ENCODE peak calls at places on chromosomes 13 and 19, in five cellular contexts. One of them, this sample, is unnamed.

GRCh38 chr19:48994035-48994386 is 324 bp downstream of the RUVBL2 start:
- DNase-seq in PC-3: no peak
- DNase-seq in DND-41: no peak
- DNase-seq in neural progenitor cell: no peak
- DNase-seq in astrocyte: no peak
- DNase-seq in this sample: no peak

GRCh38 chr13:109874921-109875454 is 88.6 kb upstream of the IRS2 start:
- DNase-seq in PC-3: peak; percentile 8
- DNase-seq in DND-41: no peak
- DNase-seq in neural progenitor cell: no peak
- DNase-seq in astrocyte: peak; percentile 80
- DNase-seq in this sample: no peak

GRCh38 chr13:26583662-26584061 is 26.2 kb downstream of the WASF3 start:
- DNase-seq in PC-3: no peak
- DNase-seq in DND-41: no peak
- DNase-seq in neural progenitor cell: no peak
- DNase-seq in astrocyte: no peak
- DNase-seq in this sample: no peak

GRCh38 chr19:8569066-8569761 is 8.0 kb downstream of the MYO1F start:
- DNase-seq in PC-3: peak; percentile 96
- DNase-seq in DND-41: peak; percentile 85
- DNase-seq in neural progenitor cell: no peak
- DNase-seq in astrocyte: peak; percentile 93
- DNase-seq in this sample: peak; percentile 72

GRCh38 chr19:56748443-56748842 is 76.9 kb upstream of the ZNF835 start:
- DNase-seq in PC-3: peak; percentile 50
- DNase-seq in DND-41: peak; percentile 8
- DNase-seq in neural progenitor cell: no peak
- DNase-seq in astrocyte: no peak
- DNase-seq in this sample: no peak

GRCh38 chr13:112893570-112894422 is 75.2 kb upstream of the MCF2L start:
- DNase-seq in PC-3: peak; percentile 19
- DNase-seq in DND-41: peak; percentile 39
- DNase-seq in neural progenitor cell: peak; percentile 92
- DNase-seq in astrocyte: no peak
- DNase-seq in this sample: no peak

GRCh38 chr19:49342291-49342721 is 7.1 kb downstream of the CD37 start:
- DNase-seq in PC-3: no peak
- DNase-seq in DND-41: no peak
- DNase-seq in neural progenitor cell: no peak
- DNase-seq in astrocyte: no peak
- DNase-seq in this sample: no peak

GRCh38 chr19:17457621-17458020 is 3.1 kb downstream of the NXNL1 start:
- DNase-seq in PC-3: no peak
- DNase-seq in DND-41: no peak
- DNase-seq in neural progenitor cell: no peak
- DNase-seq in astrocyte: no peak
- DNase-seq in this sample: no peak

GRCh38 chr13:49499889-49500660 is 4.3 kb downstream of the PHF11 start:
- DNase-seq in PC-3: peak; percentile 46
- DNase-seq in DND-41: no peak
- DNase-seq in neural progenitor cell: no peak
- DNase-seq in astrocyte: peak; percentile 83
- DNase-seq in this sample: no peak

GRCh38 chr19:52535831-52536800 is 8.6 kb downstream of the ZNF808 start:
- DNase-seq in PC-3: no peak
- DNase-seq in DND-41: peak; percentile 96
- DNase-seq in neural progenitor cell: peak; percentile 96
- DNase-seq in astrocyte: peak; percentile 64
- DNase-seq in this sample: peak; percentile 94

GRCh38 chr13:30504081-30504480 is 38.3 kb upstream of the HMGB1 start:
- DNase-seq in PC-3: no peak
- DNase-seq in DND-41: peak; percentile 12
- DNase-seq in neural progenitor cell: no peak
- DNase-seq in astrocyte: peak; percentile 67
- DNase-seq in this sample: no peak

GRCh38 chr13:114230117-114230516 is 4.6 kb upstream of the CDC16 start:
- DNase-seq in PC-3: no peak
- DNase-seq in DND-41: no peak
- DNase-seq in neural progenitor cell: no peak
- DNase-seq in astrocyte: peak; percentile 33
- DNase-seq in this sample: no peak

GRCh38 chr13:111542530-111543341 is 222.3 kb downstream of the TEX29 start:
- DNase-seq in PC-3: no peak
- DNase-seq in DND-41: no peak
- DNase-seq in neural progenitor cell: no peak
- DNase-seq in astrocyte: no peak
- DNase-seq in this sample: no peak

GRCh38 chr13:82878536-82878935 is 1003.7 kb downstream of the SLITRK1 start:
- DNase-seq in PC-3: peak; percentile 78
- DNase-seq in DND-41: no peak
- DNase-seq in neural progenitor cell: no peak
- DNase-seq in astrocyte: peak; percentile 25
- DNase-seq in this sample: no peak

GRCh38 chr13:46963874-46964273 is 67.0 kb upstream of the HTR2A start:
- DNase-seq in PC-3: no peak
- DNase-seq in DND-41: no peak
- DNase-seq in neural progenitor cell: no peak
- DNase-seq in astrocyte: no peak
- DNase-seq in this sample: no peak

GRCh38 chr19:35248310-35249145 is at the start of gene LSR:
- DNase-seq in PC-3: peak; percentile 84
- DNase-seq in DND-41: no peak
- DNase-seq in neural progenitor cell: peak; percentile 97
- DNase-seq in astrocyte: no peak
- DNase-seq in this sample: peak; percentile 74

GRCh38 chr13:33123066-33123940 is 107.1 kb downstream of the KL start:
- DNase-seq in PC-3: no peak
- DNase-seq in DND-41: no peak
- DNase-seq in neural progenitor cell: no peak
- DNase-seq in astrocyte: peak; percentile 69
- DNase-seq in this sample: no peak

GRCh38 chr19:38842439-38843174 is 7.2 kb downstream of the HNRNPL start:
- DNase-seq in PC-3: no peak
- DNase-seq in DND-41: no peak
- DNase-seq in neural progenitor cell: no peak
- DNase-seq in astrocyte: no peak
- DNase-seq in this sample: peak; percentile 72

GRCh38 chr19:31257426-31258130 is 91.7 kb downstream of the TSHZ3 start:
- DNase-seq in PC-3: no peak
- DNase-seq in DND-41: no peak
- DNase-seq in neural progenitor cell: no peak
- DNase-seq in astrocyte: no peak
- DNase-seq in this sample: no peak
- TF ChIP-seq CTCF in PC-3: no peak
- TF ChIP-seq CTCF in DND-41: no peak
- TF ChIP-seq CTCF in neural progenitor cell: no peak
- TF ChIP-seq CTCF in astrocyte: no peak
- TF ChIP-seq CTCF in this sample: no peak

DNA sequence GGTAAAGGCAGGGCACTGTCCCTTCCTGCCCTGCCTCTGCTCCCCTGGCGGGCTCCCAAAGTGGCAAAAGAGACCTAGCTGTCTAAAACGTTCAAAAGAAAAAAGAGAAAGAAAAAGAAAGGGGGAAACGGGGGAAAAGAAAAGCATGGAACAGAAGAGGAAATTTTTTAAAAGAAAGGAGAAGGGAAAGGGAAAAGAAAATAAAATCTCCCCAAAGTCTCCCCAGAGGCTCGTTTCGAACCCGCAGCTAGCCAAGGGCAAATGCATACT is 37.0 kb upstream of the FLT1 start:
- DNase-seq in PC-3: no peak
- DNase-seq in DND-41: no peak
- DNase-seq in neural progenitor cell: no peak
- DNase-seq in astrocyte: no peak
- DNase-seq in this sample: no peak
- H3K27me3 ChIP-seq in PC-3: peaks cover 48% of the 10 kb centered on the region
- H3K27me3 ChIP-seq in DND-41: no peaks in the 10 kb centered on the region
- H3K27me3 ChIP-seq in neural progenitor cell: peaks cover 68% of the 10 kb centered on the region
- H3K27me3 ChIP-seq in astrocyte: peaks cover 9% of the 10 kb centered on the region
- H3K27me3 ChIP-seq in this sample: peaks cover 5% of the 10 kb centered on the region

GRCh38 chr19:4390017-4390861 is 10.1 kb downstream of the SH3GL1 start:
- DNase-seq in PC-3: no peak
- DNase-seq in DND-41: no peak
- DNase-seq in neural progenitor cell: peak; percentile 87
- DNase-seq in astrocyte: no peak
- DNase-seq in this sample: no peak
- H3K4me3 ChIP-seq in PC-3: no peak overlapping the region
- H3K4me3 ChIP-seq in DND-41: no peak overlapping the region
- H3K4me3 ChIP-seq in neural progenitor cell: peak overlapping the region; percentile 30
- H3K4me3 ChIP-seq in astrocyte: no peak overlapping the region
- H3K4me3 ChIP-seq in this sample: no peak overlapping the region

GRCh38 chr13:99606322-99607089 is 105.2 kb downstream of the TM9SF2 start:
- DNase-seq in PC-3: peak; percentile 69
- DNase-seq in DND-41: peak; percentile 86
- DNase-seq in neural progenitor cell: peak; percentile 94
- DNase-seq in astrocyte: peak; percentile 55
- DNase-seq in this sample: peak; percentile 88

GRCh38 chr13:99601535-99601934 is 100.3 kb downstream of the TM9SF2 start:
- DNase-seq in PC-3: no peak
- DNase-seq in DND-41: no peak
- DNase-seq in neural progenitor cell: no peak
- DNase-seq in astrocyte: no peak
- DNase-seq in this sample: no peak

GRCh38 chr13:99604636-99605035 is 103.4 kb downstream of the TM9SF2 start:
- DNase-seq in PC-3: no peak
- DNase-seq in DND-41: no peak
- DNase-seq in neural progenitor cell: no peak
- DNase-seq in astrocyte: no peak
- DNase-seq in this sample: no peak

GRCh38 chr13:99608345-99608744 is 107.1 kb downstream of the TM9SF2 start:
- DNase-seq in PC-3: no peak
- DNase-seq in DND-41: no peak
- DNase-seq in neural progenitor cell: no peak
- DNase-seq in astrocyte: no peak
- DNase-seq in this sample: no peak

DNA sequence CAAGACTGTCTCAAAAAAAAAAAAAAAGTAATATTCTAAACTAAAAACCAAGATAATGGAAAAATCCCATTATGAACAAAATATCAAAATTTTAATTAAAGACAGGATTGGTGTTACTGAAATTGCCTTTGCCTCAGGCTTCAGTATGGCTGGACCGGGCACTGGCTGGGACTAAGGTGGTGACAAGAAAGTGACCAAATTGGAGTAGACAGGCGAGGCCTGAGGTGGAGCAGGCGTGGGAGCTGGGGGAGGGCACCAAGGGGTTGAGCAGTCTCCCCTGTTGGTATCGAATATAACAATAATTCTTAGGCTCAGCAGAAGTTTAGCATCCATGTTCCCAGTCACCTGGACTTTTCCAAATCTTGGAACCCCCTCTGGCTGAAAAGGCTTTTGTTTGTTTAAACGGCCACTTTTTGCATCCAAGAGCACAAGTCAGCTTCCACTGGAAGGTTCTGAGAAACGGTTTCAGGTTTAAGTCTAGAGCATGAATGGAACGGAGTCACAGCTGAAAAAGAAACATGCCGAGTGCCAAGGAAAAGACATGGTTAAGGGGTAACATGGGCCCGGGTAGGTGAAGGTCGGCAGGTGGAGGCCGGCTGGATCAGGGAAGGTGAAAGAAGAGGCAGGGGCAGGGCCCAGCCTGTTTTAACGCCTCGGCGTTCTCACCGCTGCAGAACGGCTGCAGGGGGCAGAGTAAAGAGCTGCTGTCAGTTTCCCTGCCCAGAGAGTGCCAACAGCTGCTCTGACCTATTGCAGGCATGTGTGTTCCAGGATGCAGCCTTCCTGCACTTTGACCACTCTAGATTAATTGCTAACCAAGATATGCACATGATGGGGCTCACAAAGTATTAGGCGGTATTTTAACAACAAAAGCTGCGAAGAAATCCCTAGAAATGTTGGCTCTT is 104.4 kb downstream of the TM9SF2 start:
- DNase-seq in PC-3: peak; percentile 24
- DNase-seq in DND-41: peak; percentile 32
- DNase-seq in neural progenitor cell: peak; percentile 70
- DNase-seq in astrocyte: peak; percentile 2
- DNase-seq in this sample: peak; percentile 51
- TF ChIP-seq CTCF in PC-3: peak; percentile 14
- TF ChIP-seq CTCF in DND-41: peak; percentile 39
- TF ChIP-seq CTCF in neural progenitor cell: peak; percentile 29
- TF ChIP-seq CTCF in astrocyte: no peak
- TF ChIP-seq CTCF in this sample: no peak

GRCh38 chr13:24040835-24041234 is 119.7 kb upstream of the SPATA13 start:
- DNase-seq in PC-3: no peak
- DNase-seq in DND-41: no peak
- DNase-seq in neural progenitor cell: peak; percentile 72
- DNase-seq in astrocyte: no peak
- DNase-seq in this sample: no peak

GRCh38 chr13:24036115-24036514 is 124.4 kb upstream of the SPATA13 start:
- DNase-seq in PC-3: no peak
- DNase-seq in DND-41: no peak
- DNase-seq in neural progenitor cell: no peak
- DNase-seq in astrocyte: peak; percentile 47
- DNase-seq in this sample: no peak

GRCh38 chr13:24039621-24040475 is 120.7 kb upstream of the SPATA13 start:
- DNase-seq in PC-3: no peak
- DNase-seq in DND-41: no peak
- DNase-seq in neural progenitor cell: no peak
- DNase-seq in astrocyte: no peak
- DNase-seq in this sample: no peak

GRCh38 chr13:24038846-24039330 is 121.6 kb upstream of the SPATA13 start:
- DNase-seq in PC-3: peak; percentile 73
- DNase-seq in DND-41: no peak
- DNase-seq in neural progenitor cell: no peak
- DNase-seq in astrocyte: peak; percentile 86
- DNase-seq in this sample: no peak

GRCh38 chr13:24038405-24038804 is 122.1 kb upstream of the SPATA13 start:
- DNase-seq in PC-3: peak; percentile 56
- DNase-seq in DND-41: no peak
- DNase-seq in neural progenitor cell: no peak
- DNase-seq in astrocyte: peak; percentile 80
- DNase-seq in this sample: no peak
- H3K27me3 ChIP-seq in PC-3: no peaks in the 10 kb centered on the region
- H3K27me3 ChIP-seq in DND-41: peaks cover 11% of the 10 kb centered on the region
- H3K27me3 ChIP-seq in neural progenitor cell: no peaks in the 10 kb centered on the region
- H3K27me3 ChIP-seq in astrocyte: no peaks in the 10 kb centered on the region
- H3K27me3 ChIP-seq in this sample: no peaks in the 10 kb centered on the region

This sample was measured in CD8-positive, alpha-beta T cell.